ENCODE peak calls at places on chromosomes 16 and 17, in six cellular contexts. O is psoas muscle, N is coronary artery, V is A549, D is GM23338, J is Peyer's patch. Z is an unnamed sample.

GRCh38 chr16:30990105-30990504 is 5.1 kb downstream of the HSD3B7 start:
- DNase-seq in D (no peak), J (no peak), N (no peak), O (no peak), V (no peak), Z (no peak)

GRCh38 chr16:53865492-53865863 is 161.5 kb downstream of the FTO start:
- DNase-seq in O (no peak), J (no peak), D (peak), V (peak), N (no peak), Z (peak)

GRCh38 chr16:21162661-21163151 is 4.2 kb downstream of the LDAF1 start:
- DNase-seq in D (no peak), O (peak), J (no peak), V (no peak), N (no peak), Z (peak)

GRCh38 chr16:81405702-81406113 is 38.9 kb upstream of the CMIP start:
- DNase-seq in D (peak), J (peak), O (no peak), N (no peak), V (peak), Z (peak)

GRCh38 chr17:75191584-75191983 is 8.8 kb upstream of the SUMO2 start:
- DNase-seq in D (no peak), J (no peak), O (no peak), N (no peak), V (no peak), Z (peak)

GRCh38 chr17:62800580-62800979 is 7.5 kb downstream of the MARCHF10 start:
- DNase-seq in J (no peak), O (no peak), N (no peak), V (peak), D (peak), Z (no peak)

GRCh38 chr17:14428640-14429029 is 127.8 kb downstream of the HS3ST3B1 start:
- DNase-seq in O (no peak), V (no peak), N (no peak), D (no peak), J (no peak), Z (no peak)

GRCh38 chr16:11319529-11320146 is 25.6 kb upstream of the RMI2 start:
- DNase-seq in D (no peak), V (no peak), J (no peak), N (no peak), O (no peak), Z (no peak)

GRCh38 chr17:45149037-45149668 is 878 bp downstream of the HEXIM1 start:
- DNase-seq in V (peak), J (peak), N (peak), D (peak), O (peak), Z (peak)

GRCh38 chr17:69913241-69914015 is 161.6 kb upstream of the KCNJ16 start:
- DNase-seq in J (no peak), D (no peak), N (no peak), O (no peak), V (no peak), Z (no peak)

GRCh38 chr17:20234266-20234665 is 225.1 kb downstream of the SPECC1 start:
- DNase-seq in N (no peak), V (no peak), O (no peak), D (no peak), J (no peak), Z (no peak)

GRCh38 chr17:63015824-63016223 is 49.8 kb downstream of the TANC2 start:
- DNase-seq in N (no peak), V (no peak), O (no peak), J (no peak), D (no peak), Z (no peak)

DNA sequence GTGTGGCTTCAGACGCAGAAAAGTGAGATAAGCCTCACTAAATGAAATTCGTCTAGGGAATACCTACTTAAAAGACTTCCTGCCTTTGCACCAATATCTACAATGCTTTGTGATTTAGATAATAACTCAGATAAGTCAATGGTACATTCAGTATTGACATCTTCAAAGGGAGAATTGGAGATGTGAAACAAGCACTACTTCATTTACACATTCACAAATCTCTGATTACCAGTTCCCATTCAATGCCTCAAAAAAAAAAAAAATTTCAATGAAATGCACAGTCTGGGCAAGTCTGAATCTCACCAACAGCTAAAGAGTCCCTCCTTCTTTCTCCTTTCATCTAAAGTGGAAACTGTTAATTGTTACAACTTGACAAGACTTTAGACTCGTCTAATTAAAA is 3.7 kb downstream of the PHF12 start:
- DNase-seq in D (no peak), J (no peak), O (no peak), N (no peak), V (no peak), Z (no peak)
- H3K4me3 ChIP-seq in D (peak), J (no peak), O (peak), N (no peak), V (no peak), Z (no peak)

DNA sequence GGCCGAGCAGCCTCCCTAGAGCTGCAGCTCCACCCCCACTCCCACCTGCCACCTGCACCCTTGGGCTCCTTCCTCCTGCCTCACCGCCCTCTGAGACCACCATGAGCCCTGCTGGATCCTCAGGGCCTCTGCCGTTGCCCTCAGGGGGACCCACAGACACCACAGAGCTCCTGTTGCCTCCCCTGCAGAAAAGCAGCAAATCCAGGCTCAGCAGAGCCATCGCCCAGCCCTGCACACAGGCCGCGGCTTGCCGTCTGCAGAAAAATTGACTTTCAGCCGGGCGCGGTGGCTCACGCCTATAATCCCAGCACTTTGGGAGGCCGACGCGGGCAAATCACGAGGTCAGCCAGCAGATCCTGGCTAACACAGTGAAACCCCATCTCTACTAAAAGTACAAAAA is 7.0 kb upstream of the PPP1R27 start:
- DNase-seq in D (no peak), V (no peak), O (no peak), J (no peak), N (no peak), Z (no peak)
- TF ChIP-seq CTCF in D (no peak), V (no peak), O (no peak), J (no peak), N (no peak), Z (no peak)

GRCh38 chr17:40284085-40284713 is 3.5 kb upstream of the CDC6 start:
- DNase-seq in J (no peak), O (no peak), N (peak), D (no peak), V (no peak), Z (peak)
- H3K4me3 ChIP-seq in J (no peak), O (no peak), N (no peak), D (no peak), V (no peak), Z (peak)

DNA sequence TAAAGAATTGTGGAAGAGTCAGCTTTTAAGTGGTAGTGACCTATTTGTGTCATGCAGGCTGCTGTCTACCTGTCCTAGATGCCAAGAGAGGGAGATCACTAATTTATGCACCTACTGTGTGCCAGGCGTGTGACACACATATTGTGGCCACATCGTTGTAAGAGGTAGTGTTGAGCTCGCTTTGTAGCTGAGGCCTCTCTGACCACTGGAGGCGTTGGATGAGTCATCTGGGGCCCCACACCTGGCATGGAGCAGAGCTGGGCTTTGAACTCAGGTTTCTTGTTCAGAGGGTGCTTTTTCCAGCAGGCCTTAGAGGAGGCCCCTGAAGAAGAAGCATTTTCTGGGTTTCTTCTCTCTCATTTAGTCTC is 52.3 kb upstream of the LGALS9 start:
- DNase-seq in J (no peak), O (no peak), V (no peak), D (no peak), N (no peak), Z (no peak)
- TF ChIP-seq CTCF in J (no peak), O (no peak), V (no peak), D (no peak), N (no peak), Z (no peak)

GRCh38 chr17:64120159-64120558 is 9.8 kb downstream of the ERN1 start:
- DNase-seq in D (no peak), V (no peak), O (no peak), J (no peak), N (no peak), Z (no peak)

GRCh38 chr17:64123114-64123513 is 6.8 kb downstream of the ERN1 start:
- DNase-seq in N (no peak), O (no peak), V (no peak), D (no peak), J (no peak), Z (no peak)

GRCh38 chr17:64115871-64116534 is 13.9 kb downstream of the ERN1 start:
- DNase-seq in O (no peak), V (peak), N (no peak), J (no peak), D (no peak), Z (peak)

GRCh38 chr17:64115043-64115698 is 14.8 kb downstream of the ERN1 start:
- DNase-seq in O (no peak), V (no peak), J (no peak), D (no peak), N (no peak), Z (peak)

GRCh38 chr17:64118452-64118979 is 11.4 kb downstream of the ERN1 start:
- DNase-seq in N (no peak), O (peak), D (no peak), J (no peak), V (no peak), Z (peak)
- H3K4me3 ChIP-seq in N (peak), O (no peak), D (no peak), J (no peak), V (no peak), Z (no peak)

Z was measured in fibroblast of mammary gland.